ENCODE peak calls at places on chromosomes 2 and 18, in four cellular contexts. I is H1, T is fibroblast of lung, X is K562. L is an unnamed sample.

GRCh38 chr2:10919776-10920606 is 8.3 kb downstream of the KCNF1 start:
- DNase-seq in I (no peak), T (no peak), X (no peak), L (peak; percentile 18)

GRCh38 chr2:164560181-164560792 is 61.0 kb downstream of the GRB14 start:
- DNase-seq in I (no peak), T (peak; percentile 20), X (no peak), L (no peak)

GRCh38 chr2:147037048-147037447 is 807.8 kb upstream of the ACVR2A start:
- DNase-seq in I (no peak), T (no peak), X (no peak), L (no peak)

GRCh38 chr2:144996225-144996795 is 476.4 kb upstream of the ZEB2 start:
- DNase-seq in I (no peak), T (peak; percentile 59), X (no peak), L (no peak)

GRCh38 chr2:238939074-238939473 is 91.2 kb downstream of the TWIST2 start:
- DNase-seq in I (no peak), T (no peak), X (no peak), L (no peak)

GRCh38 chr18:46239549-46239948 is 135.4 kb downstream of the HAUS1 start:
- DNase-seq in I (no peak), T (no peak), X (no peak), L (no peak)

GRCh38 chr2:96391828-96392200 is 56.2 kb downstream of the NCAPH start:
- DNase-seq in I (no peak), T (no peak), X (no peak), L (no peak)

GRCh38 chr2:74205586-74205985 is 7.2 kb downstream of the MTHFD2 start:
- DNase-seq in I (no peak), T (no peak), X (no peak), L (no peak)

GRCh38 chr2:170771049-170771937 is 1.1 kb downstream of the ERICH2 start:
- DNase-seq in I (peak; percentile 77), T (peak; percentile 25), X (no peak), L (no peak)

GRCh38 chr18:31672628-31673027 is 11.8 kb downstream of the B4GALT6 start:
- DNase-seq in I (no peak), T (no peak), X (no peak), L (no peak)

GRCh38 chr18:61702007-61702406 is 190.8 kb downstream of the RNF152 start:
- DNase-seq in I (no peak), T (peak; percentile 89), X (no peak), L (no peak)

GRCh38 chr2:48508461-48509124 is 21.4 kb upstream of the STON1 start:
- DNase-seq in I (no peak), T (peak; percentile 88), X (peak; percentile 37), L (peak; percentile 21)

GRCh38 chr2:126798276-126799140 is 100.2 kb upstream of the TEX51 start:
- DNase-seq in I (peak; percentile 17), T (no peak), X (no peak), L (no peak)

GRCh38 chr2:54859416-54859815 is 136.0 kb downstream of the EML6 start:
- DNase-seq in I (no peak), T (no peak), X (no peak), L (no peak)

GRCh38 chr2:18949871-18950597 is 360.7 kb upstream of the NT5C1B start:
- DNase-seq in I (no peak), T (peak; percentile 86), X (no peak), L (no peak)

GRCh38 chr2:196380098-196380497 is 208.7 kb upstream of the STK17B start:
- DNase-seq in I (no peak), T (no peak), X (no peak), L (no peak)

GRCh38 chr2:219387284-219388126 is at the start of gene DNPEP:
- DNase-seq in I (peak; percentile 96), T (peak; percentile 83), X (peak; percentile 92), L (peak; percentile 85)

GRCh38 chr2:120246546-120247300 is 5.9 kb upstream of the RALB start:
- DNase-seq in I (no peak), T (no peak), X (no peak), L (no peak)

GRCh38 chr2:46854260-46854659 is 61.3 kb downstream of the MCFD2 start:
- DNase-seq in I (no peak), T (no peak), X (no peak), L (no peak)

GRCh38 chr2:224032283-224032682 is 6.8 kb downstream of the SERPINE2 start:
- DNase-seq in I (no peak), T (no peak), X (no peak), L (no peak)

GRCh38 chr2:218074031-218074430 is 5.0 kb downstream of the RUFY4 start:
- DNase-seq in I (peak; percentile 86), T (peak; percentile 5), X (peak; percentile 58), L (peak; percentile 36)

GRCh38 chr2:48733067-48733503 is 22.4 kb downstream of the LHCGR start:
- DNase-seq in I (peak; percentile 42), T (no peak), X (no peak), L (no peak)

DNA sequence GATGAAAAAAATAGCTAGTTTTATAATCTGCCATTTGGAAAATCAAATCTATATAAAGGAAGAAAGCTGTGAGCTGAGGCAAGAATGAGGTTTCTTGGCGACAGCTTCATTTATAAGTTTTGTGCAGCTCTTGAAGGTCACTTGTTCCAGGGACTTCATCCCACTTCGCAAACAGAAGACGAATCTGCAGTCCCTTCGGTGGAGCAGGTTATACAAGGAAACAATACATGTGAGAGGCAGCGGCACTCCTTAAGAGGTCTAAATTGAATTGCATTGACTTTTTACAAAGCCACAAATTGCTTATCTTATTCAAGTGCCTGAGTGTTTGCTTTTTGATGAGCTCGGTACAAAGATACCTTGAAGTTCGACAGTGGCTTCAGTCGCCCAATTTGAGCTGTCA is 72.2 kb downstream of the C1QL2 start:
- DNase-seq in I (no peak), T (no peak), X (no peak), L (no peak)
- H3K4me2 ChIP-seq in I (no peak overlapping the region), T (no peak overlapping the region), X (no peak overlapping the region), L (no peak overlapping the region)

GRCh38 chr2:85326946-85327756 is 638 bp downstream of the TGOLN2 start:
- DNase-seq in I (no peak), T (peak; percentile 54), X (no peak), L (peak; percentile 76)
- TF ChIP-seq EZH2 in I (no peak), T (no peak), X (no peak), L (no peak)

GRCh38 chr18:35634376-35634775 is 52.8 kb downstream of the GALNT1 start:
- DNase-seq in I (no peak), T (no peak), X (no peak), L (no peak)
- H3K4me2 ChIP-seq in I (no peak overlapping the region), T (no peak overlapping the region), X (no peak overlapping the region), L (no peak overlapping the region)

DNA sequence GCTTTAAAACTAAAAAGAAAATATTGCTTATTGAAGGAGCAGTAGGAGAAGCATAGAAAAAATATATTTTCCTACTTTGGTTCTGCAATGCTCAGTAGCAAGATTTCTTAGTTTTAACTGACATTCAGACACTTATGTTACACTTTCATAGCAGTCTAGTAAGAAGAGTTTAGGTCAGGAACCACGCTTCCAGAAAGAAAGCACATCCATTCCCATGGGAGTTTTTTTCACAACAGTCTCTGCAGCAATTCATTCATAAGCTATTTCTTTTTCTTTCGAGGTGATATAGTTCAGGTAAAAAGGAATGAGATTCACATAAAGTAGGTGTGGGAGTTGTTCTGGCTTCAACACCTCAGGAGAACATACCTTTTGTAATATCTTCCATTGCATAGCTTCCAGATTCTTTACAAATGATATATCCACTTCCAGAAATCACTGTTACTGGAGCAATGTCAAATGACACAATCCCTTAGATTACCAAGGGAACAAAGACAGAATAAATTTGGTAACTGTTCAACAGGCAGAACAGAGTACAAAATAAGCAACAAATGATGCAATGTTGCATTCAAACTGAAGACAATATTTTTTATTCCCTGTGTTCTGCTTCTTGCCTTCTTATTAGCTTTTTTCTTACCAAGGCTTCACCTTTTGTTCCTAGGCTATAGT is 95.2 kb upstream of the GULP1 start:
- DNase-seq in I (no peak), T (peak; percentile 52), X (no peak), L (no peak)
- TF ChIP-seq EZH2 in I (no peak), T (no peak), X (no peak), L (no peak)

DNA sequence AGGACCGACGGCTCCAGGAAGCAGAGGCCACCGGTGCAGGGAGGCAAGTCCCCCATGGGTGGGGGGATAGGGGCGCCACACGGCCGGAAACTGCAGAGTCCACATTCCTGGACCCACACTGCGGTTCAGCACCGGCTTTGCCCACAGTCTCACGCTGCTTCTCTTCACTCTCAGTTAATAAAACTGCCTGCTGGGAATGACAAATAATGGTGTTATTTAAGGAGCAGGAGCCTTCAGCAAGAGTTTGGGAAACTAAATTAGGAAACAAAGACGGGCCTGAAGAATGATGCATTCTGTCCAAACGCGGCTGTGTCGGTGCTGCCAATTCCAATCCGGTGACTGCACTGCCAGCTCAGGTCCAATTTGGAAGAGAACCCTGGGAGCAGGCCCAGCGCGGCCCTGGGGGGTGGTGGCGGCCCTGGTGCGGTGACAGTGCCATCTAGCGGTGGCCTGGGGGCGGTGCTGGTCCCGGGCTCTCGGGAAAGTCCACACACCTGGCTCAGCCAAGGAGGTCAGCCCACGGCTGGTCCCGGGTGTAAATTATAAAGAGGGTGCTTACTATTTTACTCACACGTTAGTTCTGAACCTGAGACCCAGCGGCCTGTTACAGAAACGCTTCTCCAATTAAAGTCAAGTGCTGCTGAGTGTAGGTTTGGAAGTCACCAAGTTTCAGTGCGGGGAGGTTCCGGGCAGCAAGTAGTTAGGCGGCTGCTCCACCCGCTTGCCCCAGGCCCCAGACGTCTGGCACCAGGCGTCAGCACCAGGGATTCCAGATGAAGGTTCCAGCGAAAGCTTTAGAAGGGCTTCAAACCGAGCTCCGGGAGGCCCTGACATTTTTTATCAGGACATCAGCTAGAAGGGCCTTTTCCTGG is 73.2 kb upstream of the PXDN start:
- DNase-seq in I (peak; percentile 96), T (peak; percentile 97), X (peak; percentile 90), L (peak; percentile 49)
- H3K4me2 ChIP-seq in I (peak overlapping the region; percentile 30), T (peak overlapping the region; percentile 58), X (no peak overlapping the region), L (no peak overlapping the region)

DNA sequence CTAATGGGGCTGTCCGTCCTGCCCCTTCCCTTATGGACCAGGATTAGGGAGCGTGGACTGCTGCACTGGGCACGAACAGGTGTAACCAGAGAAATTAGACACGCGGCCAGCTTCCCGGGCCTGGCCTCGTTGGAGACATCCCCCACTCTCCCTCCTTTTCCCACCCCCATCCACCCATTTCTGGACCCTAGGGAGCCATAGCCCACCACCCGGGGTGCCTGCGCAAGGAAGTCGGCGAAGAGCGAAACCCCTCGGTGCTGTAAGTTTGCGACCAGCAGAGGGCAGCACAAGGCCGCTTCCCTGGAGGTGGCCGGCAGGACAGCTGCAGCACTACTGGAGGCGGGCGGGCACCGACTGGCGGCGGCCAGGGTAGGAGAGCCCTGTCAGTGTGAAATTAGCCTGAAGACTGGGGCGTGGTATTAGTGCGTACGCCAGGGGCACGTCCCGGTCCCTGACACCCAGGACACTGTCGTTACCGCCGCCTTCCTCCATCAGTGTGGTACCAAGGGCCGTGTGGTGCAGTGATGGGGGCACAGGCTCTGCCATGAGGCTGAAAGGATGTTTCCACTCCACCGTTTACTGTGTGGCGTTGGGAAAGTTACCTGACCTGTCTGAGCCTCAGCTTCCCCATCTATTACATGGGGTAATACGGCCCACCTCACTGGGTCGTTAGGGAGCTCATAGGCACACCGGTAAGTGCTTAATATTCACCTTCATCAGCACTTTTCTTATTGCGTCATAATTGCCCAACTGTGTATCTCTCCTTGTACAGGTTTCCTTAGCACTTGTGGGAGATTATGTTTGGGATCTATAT is 36.0 kb upstream of the CD207 start:
- DNase-seq in I (peak; percentile 98), T (peak; percentile 55), X (peak; percentile 84), L (peak; percentile 72)
- TF ChIP-seq EZH2 in I (no peak), T (no peak), X (no peak), L (no peak)

GRCh38 chr2:7010376-7010775 is 93.2 kb downstream of the RNF144A start:
- DNase-seq in I (no peak), T (peak; percentile 99), X (no peak), L (no peak)
- H3K4me2 ChIP-seq in I (no peak overlapping the region), T (no peak overlapping the region), X (no peak overlapping the region), L (no peak overlapping the region)

GRCh38 chr2:210224660-210225460 is at the start of gene ACADL:
- DNase-seq in I (peak; percentile 76), T (peak; percentile 54), X (peak; percentile 6), L (no peak)
- TF ChIP-seq EZH2 in I (peak; percentile 59), T (no peak), X (no peak), L (no peak)